ENCODE peak calls at places on chromosomes 6 and 20, in six cellular contexts. Q, E, D, B, T and M are unnamed samples.

GRCh38 chr20:5078399-5078958 is 41.3 kb downstream of the PCNA start:
- DNase-seq in E (no peak), D (peak), B (peak), Q (no peak), T (no peak), M (no peak)

GRCh38 chr6:24960991-24961475 is 25.3 kb upstream of the RIPOR2 start:
- DNase-seq in Q (no peak), T (no peak), D (no peak), B (no peak), E (no peak), M (no peak)

GRCh38 chr6:128601060-128601459 is 80.7 kb upstream of the PTPRK start:
- DNase-seq in B (no peak), E (no peak), D (no peak), T (no peak), Q (no peak), M (peak)

GRCh38 chr20:63177134-63177784 is 38.7 kb downstream of the YTHDF1 start:
- DNase-seq in D (no peak), Q (no peak), E (peak), T (no peak), B (no peak), M (no peak)

GRCh38 chr20:50368386-50368785 is 141.8 kb upstream of the PTPN1 start:
- DNase-seq in Q (no peak), D (no peak), B (no peak), E (no peak), T (no peak), M (no peak)

GRCh38 chr20:59933849-59934585 is 580 bp upstream of the SYCP2 start:
- DNase-seq in T (no peak), D (peak), E (peak), Q (peak), B (peak), M (peak)

GRCh38 chr6:138487122-138487604 is 12.1 kb downstream of the NHSL1 start:
- DNase-seq in T (no peak), B (no peak), E (no peak), D (no peak), Q (no peak), M (no peak)

GRCh38 chr20:856361-856775 is 22.9 kb downstream of the FAM110A start:
- DNase-seq in E (no peak), Q (peak), T (no peak), D (no peak), B (no peak), M (peak)

GRCh38 chr6:170210651-170211403 is 80.1 kb downstream of the DLL1 start:
- DNase-seq in E (peak), B (no peak), D (no peak), Q (no peak), T (no peak), M (no peak)

GRCh38 chr20:41048475-41049242 is 20.0 kb downstream of the TOP1 start:
- DNase-seq in E (no peak), Q (no peak), D (no peak), T (no peak), B (no peak), M (no peak)
- TF ChIP-seq JUND in E (no peak), Q (no peak), D (no peak), T (no peak), B (no peak), M (no peak)

DNA sequence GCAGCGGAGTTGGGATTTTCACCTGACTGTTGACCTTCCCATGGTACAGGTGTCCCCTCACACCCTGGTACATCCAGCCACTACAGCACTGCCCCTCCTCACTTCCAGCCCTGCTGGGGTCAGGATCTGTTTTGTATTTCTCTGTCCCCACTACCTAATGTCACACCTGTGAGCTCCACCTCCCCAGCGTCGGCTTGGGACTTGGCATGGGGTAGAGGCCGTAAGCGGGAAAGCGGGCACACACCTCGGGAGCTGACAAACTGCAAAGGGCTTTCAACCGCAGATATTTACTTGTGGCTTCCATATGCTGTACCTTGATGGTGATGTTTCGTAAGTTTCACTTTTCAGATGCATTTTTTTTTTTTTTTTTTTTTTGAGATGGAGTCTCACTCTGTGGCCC is 5.4 kb upstream of the CCN5 start:
- DNase-seq in E (no peak), B (no peak), Q (no peak), T (no peak), D (no peak), M (no peak)
- TF ChIP-seq JUND in E (no peak), B (no peak), Q (no peak), T (no peak), D (no peak), M (no peak)

GRCh38 chr6:44696686-44697085 is 309.2 kb downstream of the CDC5L start:
- DNase-seq in E (peak), B (no peak), D (no peak), Q (no peak), T (no peak), M (no peak)

GRCh38 chr6:44699082-44699481 is 311.6 kb downstream of the CDC5L start:
- DNase-seq in B (no peak), D (no peak), E (no peak), T (no peak), Q (no peak), M (no peak)

GRCh38 chr6:44696099-44696498 is 308.6 kb downstream of the CDC5L start:
- DNase-seq in Q (no peak), D (no peak), E (no peak), T (no peak), B (no peak), M (no peak)

GRCh38 chr6:44698602-44699001 is 311.1 kb downstream of the CDC5L start:
- DNase-seq in T (no peak), D (no peak), B (no peak), E (no peak), Q (no peak), M (no peak)

GRCh38 chr6:44697333-44697732 is 309.8 kb downstream of the CDC5L start:
- DNase-seq in Q (no peak), E (no peak), D (no peak), B (no peak), T (no peak), M (no peak)
- TF ChIP-seq JUND in Q (no peak), E (no peak), D (no peak), B (no peak), T (no peak), M (no peak)

GRCh38 chr6:136069119-136069518 is 181.0 kb downstream of the MTFR2 start:
- DNase-seq in T (no peak), D (no peak), Q (no peak), B (no peak), E (no peak), M (no peak)
- TF ChIP-seq JUND in T (no peak), D (no peak), Q (no peak), B (no peak), E (peak), M (no peak)

GRCh38 chr6:118825661-118826060 is 68.3 kb upstream of the ASF1A start:
- DNase-seq in D (no peak), B (peak), E (no peak), Q (no peak), T (no peak), M (no peak)
- TF ChIP-seq JUND in D (no peak), B (peak), E (no peak), Q (no peak), T (no peak), M (no peak)

GRCh38 chr6:96856822-96857221 is 19.5 kb upstream of the GPR63 start:
- DNase-seq in Q (no peak), B (no peak), T (no peak), E (no peak), D (no peak), M (no peak)

GRCh38 chr6:96862560-96862959 is 25.3 kb upstream of the GPR63 start:
- DNase-seq in T (no peak), D (no peak), B (no peak), E (peak), Q (no peak), M (no peak)
- TF ChIP-seq JUND in T (no peak), D (no peak), B (no peak), E (no peak), Q (no peak), M (no peak)

DNA sequence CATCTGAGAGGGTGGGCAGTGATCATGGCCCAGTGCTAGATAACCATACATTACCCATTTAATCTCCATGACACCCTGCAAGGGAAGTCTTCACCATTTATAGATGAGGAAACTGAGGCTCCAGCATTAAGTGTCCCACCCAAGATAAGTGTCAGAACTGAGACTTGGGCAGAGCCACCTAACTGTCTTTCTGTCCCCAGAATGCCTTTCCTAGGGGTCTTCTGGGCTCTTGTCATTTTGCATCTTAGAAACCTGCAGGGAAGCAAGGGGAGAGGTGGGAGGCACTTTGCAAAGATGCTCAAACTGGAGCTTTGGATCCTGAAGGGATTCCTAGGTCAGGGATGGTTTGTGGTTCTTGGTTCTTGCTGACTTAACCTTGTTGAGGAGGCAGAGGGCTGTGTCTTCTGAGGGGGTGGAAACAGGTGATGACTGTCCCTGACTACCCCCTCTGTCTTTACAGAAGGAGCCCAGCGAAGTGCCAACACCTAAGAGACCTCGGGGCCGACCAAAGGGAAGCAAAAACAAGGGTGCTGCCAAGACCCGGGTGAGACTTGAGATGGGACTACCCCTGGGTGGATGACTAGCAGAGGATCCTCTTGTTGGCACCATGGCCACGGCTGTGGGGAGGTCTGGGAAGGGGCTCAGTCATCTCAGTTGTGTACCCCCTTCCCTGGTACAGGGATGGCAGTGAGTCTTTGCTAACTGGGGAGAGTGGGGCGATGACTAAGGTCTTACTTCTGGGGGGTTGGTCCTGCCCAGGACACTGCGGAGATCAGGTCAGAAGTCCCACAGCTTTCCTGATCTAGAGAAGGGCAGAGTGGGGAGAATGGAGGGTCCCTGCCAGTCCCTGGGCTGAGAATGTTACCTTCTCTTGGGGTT is 5.8 kb downstream of the HMGA1 start:
- DNase-seq in E (no peak), D (no peak), T (no peak), B (no peak), Q (no peak), M (no peak)
- TF ChIP-seq JUND in E (no peak), D (no peak), T (no peak), B (no peak), Q (no peak), M (no peak)

GRCh38 chr6:37809144-37809543 is 10.4 kb upstream of the ZFAND3 start:
- DNase-seq in D (no peak), E (no peak), B (no peak), T (no peak), Q (no peak), M (no peak)

GRCh38 chr6:37804676-37805075 is 14.9 kb upstream of the ZFAND3 start:
- DNase-seq in Q (no peak), E (no peak), T (no peak), B (no peak), D (no peak), M (no peak)

GRCh38 chr6:37802810-37803209 is 16.7 kb upstream of the ZFAND3 start:
- DNase-seq in Q (no peak), D (no peak), T (no peak), E (no peak), B (no peak), M (no peak)

GRCh38 chr6:37806213-37806612 is 13.3 kb upstream of the ZFAND3 start:
- DNase-seq in T (no peak), E (no peak), B (no peak), D (no peak), Q (no peak), M (no peak)

DNA sequence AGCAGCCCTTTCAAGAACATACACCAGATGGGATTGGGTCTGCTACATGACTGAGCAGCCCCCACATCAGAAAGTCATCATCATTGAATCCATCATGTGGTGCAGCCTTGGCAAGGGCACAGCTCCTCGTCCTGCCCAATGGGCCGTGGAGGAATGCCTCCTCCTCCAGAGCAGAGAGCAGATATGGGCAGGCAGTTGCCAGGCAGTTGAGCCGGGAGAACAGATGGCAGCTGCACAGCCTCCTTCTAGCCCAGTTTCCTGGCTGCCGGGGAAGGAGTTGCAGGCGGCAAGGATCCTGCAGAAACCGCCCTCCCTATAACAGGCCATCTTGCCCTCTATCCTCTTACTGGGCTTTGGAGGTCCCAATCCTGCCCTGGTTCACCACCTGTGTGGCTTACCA is 11.9 kb upstream of the ZFAND3 start:
- DNase-seq in B (no peak), E (peak), T (no peak), Q (no peak), D (no peak), M (no peak)
- TF ChIP-seq JUND in B (no peak), E (no peak), T (no peak), Q (no peak), D (no peak), M (no peak)

DNA sequence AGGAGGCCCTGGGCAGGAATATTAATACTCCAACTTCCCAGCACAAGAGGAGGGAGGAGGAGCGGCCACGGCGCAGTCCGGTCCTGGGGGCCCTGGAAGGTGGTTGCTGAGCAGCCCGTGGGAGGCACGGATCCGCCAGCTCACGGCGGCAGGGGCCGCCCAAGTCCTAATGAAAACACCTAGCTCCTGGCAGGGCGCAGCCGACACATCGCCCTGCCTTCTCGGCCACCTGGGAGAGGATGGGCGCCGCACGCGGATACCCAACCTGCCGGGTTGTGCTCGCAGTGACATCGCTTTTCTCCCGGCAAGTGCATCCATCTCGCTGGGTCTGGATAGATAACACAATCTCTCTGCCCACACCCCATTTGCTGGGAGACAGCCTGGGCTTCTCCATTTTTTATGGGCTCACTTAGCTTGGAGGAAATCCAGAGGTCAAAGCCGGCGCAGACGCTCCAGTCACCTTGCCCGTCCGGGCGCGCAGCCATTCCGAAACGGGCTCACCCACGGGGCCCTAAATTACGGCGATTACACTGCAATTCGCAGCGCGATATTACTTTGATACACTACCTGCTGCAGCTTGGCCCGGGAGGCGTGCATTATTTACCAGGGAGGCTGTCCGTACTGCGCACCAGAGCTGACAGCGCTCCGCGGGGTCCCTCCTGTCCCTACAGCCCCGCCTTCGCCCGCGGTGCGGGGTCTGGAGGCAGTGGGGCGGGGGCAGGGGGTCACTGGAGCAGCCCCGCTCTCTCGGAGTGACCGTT is 36.2 kb upstream of the CCDC167 start:
- DNase-seq in T (no peak), D (no peak), B (peak), Q (no peak), E (peak), M (peak)
- TF ChIP-seq JUND in T (no peak), D (no peak), B (no peak), Q (no peak), E (no peak), M (no peak)

DNA sequence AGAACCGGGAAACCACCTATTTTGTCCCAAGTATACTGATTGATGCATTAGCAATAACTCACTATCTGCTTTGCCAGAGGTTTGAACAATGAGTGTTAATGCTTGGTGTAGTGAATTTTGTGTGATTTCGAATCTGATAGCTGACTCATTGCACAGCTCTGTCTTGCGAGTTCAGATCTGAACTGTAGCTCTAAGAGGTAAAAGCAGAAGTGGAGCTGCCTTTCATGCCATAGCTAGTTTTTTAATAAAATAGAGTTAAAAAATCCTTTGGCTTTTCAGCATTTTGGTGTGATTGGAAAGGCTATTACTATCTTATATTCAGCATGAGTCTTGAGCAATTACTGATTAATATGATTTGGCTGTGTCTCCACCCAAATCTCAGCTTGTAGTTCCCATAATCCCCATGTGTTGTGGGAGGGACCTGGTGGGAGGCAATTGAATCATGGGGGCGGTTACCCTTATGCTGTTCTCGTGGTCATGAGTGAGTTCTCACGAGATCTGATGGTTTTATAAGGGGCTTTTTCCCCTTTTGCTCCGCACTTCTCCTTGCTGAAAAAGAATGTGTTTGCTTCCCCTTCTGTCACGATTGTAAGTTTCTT is 21.1 kb downstream of the IGF2R start:
- DNase-seq in Q (no peak), B (no peak), E (no peak), T (no peak), D (no peak), M (no peak)
- TF ChIP-seq JUND in Q (no peak), B (peak), E (peak), T (no peak), D (no peak), M (no peak)